ENCODE peak calls at places on chromosomes 3 and 15, in seven cellular contexts. Q is CD4-positive, alpha-beta T cell; O is NCI-H748 treated with DMSO at 0.1 percent for 48 hours; V is substantia nigra; U is stimulated activated CD4-positive, alpha-beta T cell treated with anti-CD3 and anti-CD28 coated beads, Interleukin-4, amount 100 ng/mL, for 1 hour; N is activated CD4-positive, alpha-beta T cell treated with anti-CD3 and anti-CD28 coated beads, Interleukin-2, amount 10 ng/mL, durations not matched to agents 7 days and 5 days; K is stimulated activated naive CD8-positive, alpha-beta T cell treated with anti-CD3 and anti-CD28 coated beads, Interleukin-15, Interleukin-2, amounts not matched to agents 100 U/mL and 50 U/mL, for 24 hours. Z is an unnamed sample.

GRCh38 chr3:195226900-195227447 is 44.0 kb downstream of the XXYLT1 start:
- DNase-seq in Q (no peak), O (no peak), V (no peak), U (no peak), N (no peak), K (peak), Z (peak)

GRCh38 chr3:62277986-62278385 is 95.4 kb downstream of the FEZF2 start:
- DNase-seq in Q (no peak), O (no peak), V (no peak), U (no peak), N (no peak), K (no peak), Z (no peak)

GRCh38 chr3:167375478-167375877 is 4.6 kb downstream of the ZBBX start:
- DNase-seq in Q (no peak), O (no peak), V (no peak), U (no peak), N (no peak), K (no peak), Z (no peak)

GRCh38 chr15:75531041-75531450 is 48.1 kb downstream of the PTPN9 start:
- DNase-seq in Q (no peak), O (no peak), V (no peak), U (no peak), N (no peak), K (no peak), Z (no peak)

GRCh38 chr15:67783303-67783702 is 42.0 kb upstream of the SKOR1 start:
- DNase-seq in Q (peak), O (no peak), V (no peak), U (peak), N (peak), K (peak), Z (peak)

GRCh38 chr3:24088782-24089181 is 143.7 kb downstream of the NR1D2 start:
- DNase-seq in Q (no peak), O (no peak), V (no peak), U (no peak), N (no peak), K (no peak), Z (no peak)

GRCh38 chr15:94135748-94136147 is 95.6 kb upstream of the MCTP2 start:
- DNase-seq in Q (no peak), O (no peak), V (no peak), U (no peak), N (no peak), K (no peak), Z (no peak)

GRCh38 chr15:66131200-66131599 is 122.3 kb downstream of the MEGF11 start:
- DNase-seq in Q (no peak), O (no peak), V (no peak), U (no peak), N (no peak), K (no peak), Z (no peak)

GRCh38 chr3:100665230-100665629 is 44.1 kb upstream of the TFG start:
- DNase-seq in Q (no peak), O (no peak), V (no peak), U (peak), N (peak), K (peak), Z (peak)

GRCh38 chr3:157160652-157161480 is 919 bp upstream of the CCNL1 start:
- DNase-seq in Q (no peak), O (peak), V (no peak), U (peak), N (peak), K (peak), Z (peak)

GRCh38 chr3:106068795-106069194 is 200.0 kb upstream of the CBLB start:
- DNase-seq in Q (no peak), O (no peak), V (no peak), U (no peak), N (peak), K (no peak), Z (no peak)

GRCh38 chr3:127484601-127485388 is 105.7 kb downstream of the TPRA1 start:
- DNase-seq in Q (no peak), O (no peak), V (no peak), U (no peak), N (no peak), K (peak), Z (no peak)

GRCh38 chr3:72437666-72438065 is 410.6 kb downstream of the SHQ1 start:
- DNase-seq in Q (no peak), O (no peak), V (no peak), U (no peak), N (no peak), K (no peak), Z (no peak)

GRCh38 chr3:37992271-37993066 is 1.9 kb downstream of the VILL start:
- DNase-seq in Q (no peak), O (no peak), V (no peak), U (no peak), N (no peak), K (no peak), Z (no peak)

GRCh38 chr15:77418341-77419049 is 1.4 kb downstream of the PEAK1 start:
- DNase-seq in Q (no peak), O (no peak), V (no peak), U (no peak), N (no peak), K (no peak), Z (no peak)

GRCh38 chr3:108051005-108051404 is 39.8 kb downstream of the CD47 start:
- DNase-seq in Q (no peak), O (no peak), V (no peak), U (no peak), N (no peak), K (no peak), Z (no peak)

GRCh38 chr15:79978694-79979519 is 7.9 kb upstream of the BCL2A1 start:
- DNase-seq in Q (no peak), O (no peak), V (no peak), U (no peak), N (no peak), K (no peak), Z (no peak)

GRCh38 chr3:195102609-195103467 is 168.1 kb downstream of the XXYLT1 start:
- DNase-seq in Q (no peak), O (no peak), V (no peak), U (no peak), N (no peak), K (no peak), Z (no peak)

GRCh38 chr3:178397836-178398235 is 138.4 kb upstream of the KCNMB2 start:
- DNase-seq in Q (no peak), O (no peak), V (no peak), U (no peak), N (no peak), K (no peak), Z (no peak)

Z was measured in activated naive CD8-positive, alpha-beta T cell treated with anti-CD3 and anti-CD28 coated beads, Interleukin-2, amount 50 U/mL, for 24 hours.